ENCODE peak calls at places on chromosomes 1 and 21, in six cellular contexts. J, P, Z, B, X and C are unnamed samples.

GRCh38 chr1:206663832-206664652 is 20.7 kb upstream of the MAPKAPK2 start:
- DNase-seq in J (peak), P (peak), Z (no peak), B (peak), X (peak), C (peak)

GRCh38 chr1:11501491-11501897 is 22.5 kb downstream of the DISP3 start:
- DNase-seq in J (no peak), P (no peak), Z (no peak), B (no peak), X (no peak), C (no peak)

GRCh38 chr1:54229281-54229891 is 29.4 kb downstream of the MRPL37 start:
- DNase-seq in J (no peak), P (no peak), Z (no peak), B (no peak), X (peak), C (no peak)

GRCh38 chr1:231332761-231333160 is 4.9 kb downstream of the EXOC8 start:
- DNase-seq in J (no peak), P (no peak), Z (no peak), B (no peak), X (no peak), C (no peak)

GRCh38 chr1:24141311-24141997 is 1.5 kb downstream of the IL22RA1 start:
- DNase-seq in J (no peak), P (no peak), Z (no peak), B (no peak), X (peak), C (no peak)

GRCh38 chr1:204443260-204443619 is 31.6 kb upstream of the PPP1R15B start:
- DNase-seq in J (no peak), P (no peak), Z (no peak), B (no peak), X (no peak), C (no peak)

GRCh38 chr1:214463596-214463995 is 87.8 kb downstream of the PTPN14 start:
- DNase-seq in J (no peak), P (no peak), Z (no peak), B (no peak), X (no peak), C (no peak)

GRCh38 chr1:214419650-214420049 is 131.8 kb downstream of the PTPN14 start:
- DNase-seq in J (no peak), P (no peak), Z (no peak), B (no peak), X (no peak), C (no peak)

GRCh38 chr1:221698579-221699349 is 43.1 kb downstream of the DUSP10 start:
- DNase-seq in J (no peak), P (no peak), Z (no peak), B (no peak), X (peak), C (no peak)

GRCh38 chr1:32965251-32965643 is 638 bp upstream of the RNF19B start:
- DNase-seq in J (no peak), P (no peak), Z (no peak), B (no peak), X (no peak), C (no peak)

GRCh38 chr1:101308001-101308659 is 71.3 kb downstream of the S1PR1 start:
- DNase-seq in J (no peak), P (no peak), Z (no peak), B (no peak), X (no peak), C (no peak)

GRCh38 chr1:160427625-160428024 is 27.3 kb downstream of the VANGL2 start:
- DNase-seq in J (no peak), P (no peak), Z (no peak), B (no peak), X (no peak), C (no peak)

GRCh38 chr1:5707566-5708178 is 284.6 kb downstream of the NPHP4 start:
- DNase-seq in J (no peak), P (no peak), Z (no peak), B (no peak), X (no peak), C (no peak)

GRCh38 chr1:45924736-45925135 is 121.3 kb downstream of the MAST2 start:
- DNase-seq in J (no peak), P (no peak), Z (no peak), B (no peak), X (peak), C (no peak)

GRCh38 chr1:83954301-83954823 is 44.6 kb downstream of the TTLL7 start:
- DNase-seq in J (no peak), P (no peak), Z (no peak), B (no peak), X (no peak), C (no peak)

GRCh38 chr1:39683591-39684312 is 7.5 kb downstream of the HPCAL4 start:
- DNase-seq in J (peak), P (no peak), Z (no peak), B (no peak), X (no peak), C (no peak)

GRCh38 chr21:37742532-37742931 is 173.7 kb downstream of the KCNJ6 start:
- DNase-seq in J (no peak), P (no peak), Z (no peak), B (no peak), X (peak), C (no peak)

GRCh38 chr1:163361123-163361934 is 39.6 kb downstream of the NUF2 start:
- DNase-seq in J (no peak), P (no peak), Z (no peak), B (peak), X (no peak), C (peak)

GRCh38 chr1:2229032-2229920 is 1.2 kb downstream of the SKI start:
- DNase-seq in J (no peak), P (peak), Z (no peak), B (peak), X (peak), C (peak)

GRCh38 chr1:161843156-161843555 is 77.0 kb downstream of the ATF6 start:
- DNase-seq in J (no peak), P (no peak), Z (no peak), B (no peak), X (peak), C (no peak)

GRCh38 chr1:186113454-186113853 is 261.6 kb downstream of the TPR start:
- DNase-seq in J (no peak), P (no peak), Z (no peak), B (no peak), X (peak), C (no peak)

GRCh38 chr1:192587386-192588276 is 12.1 kb downstream of the RGS1 start:
- DNase-seq in J (no peak), P (no peak), Z (no peak), B (no peak), X (no peak), C (no peak)

GRCh38 chr1:229913491-229913890 is 153.5 kb upstream of the GALNT2 start:
- DNase-seq in J (no peak), P (no peak), Z (no peak), B (peak), X (no peak), C (no peak)

GRCh38 chr1:7705048-7705907 is 65.8 kb upstream of the VAMP3 start:
- DNase-seq in J (peak), P (no peak), Z (no peak), B (no peak), X (no peak), C (peak)

GRCh38 chr1:17082761-17083160 is 28.9 kb upstream of the SDHB start:
- DNase-seq in J (no peak), P (no peak), Z (no peak), B (no peak), X (no peak), C (no peak)

GRCh38 chr1:31811605-31812004 is 4.2 kb downstream of the SPOCD1 start:
- DNase-seq in J (no peak), P (no peak), Z (no peak), B (peak), X (peak), C (no peak)

GRCh38 chr1:9942399-9942938 is 722 bp downstream of the LZIC start:
- DNase-seq in J (no peak), P (peak), Z (no peak), B (peak), X (peak), C (peak)

GRCh38 chr1:59638172-59638800 is 176.5 kb upstream of the HOOK1 start:
- DNase-seq in J (no peak), P (no peak), Z (peak), B (no peak), X (peak), C (no peak)